ENCODE peak calls at places on chromosomes 11 and 22, in four cellular contexts. One of them, this sample, is unnamed.

GRCh38 chr11:78441956-78442355 is 24.3 kb upstream of the GAB2 start:
- DNase-seq in K562: no peak
- DNase-seq in H1: no peak
- DNase-seq in HCT116: no peak
- DNase-seq in this sample: no peak

GRCh38 chr22:23781533-23781932 is 5.2 kb upstream of the SMARCB1 start:
- DNase-seq in H1: no peak
- DNase-seq in K562: no peak
- DNase-seq in HCT116: no peak
- DNase-seq in this sample: no peak

GRCh38 chr22:46777609-46777970 is 15.1 kb downstream of the TBC1D22A start:
- DNase-seq in H1: no peak
- DNase-seq in K562: no peak
- DNase-seq in HCT116: no peak
- DNase-seq in this sample: no peak

GRCh38 chr22:40114411-40114810 is 63.3 kb upstream of the TNRC6B start:
- DNase-seq in K562: no peak
- DNase-seq in H1: no peak
- DNase-seq in HCT116: no peak
- DNase-seq in this sample: no peak

GRCh38 chr11:118635642-118636041 is 28.2 kb downstream of the PHLDB1 start:
- DNase-seq in H1: no peak
- DNase-seq in K562: no peak
- DNase-seq in HCT116: no peak
- DNase-seq in this sample: no peak

GRCh38 chr11:25423436-25424184 is 908.3 kb upstream of the ANO3 start:
- DNase-seq in H1: no peak
- DNase-seq in HCT116: no peak
- DNase-seq in K562: no peak
- DNase-seq in this sample: no peak

GRCh38 chr11:569273-569885 is 6.9 kb upstream of the PHRF1 start:
- DNase-seq in K562: peak
- DNase-seq in HCT116: no peak
- DNase-seq in H1: no peak
- DNase-seq in this sample: no peak

GRCh38 chr11:117970400-117971024 is 15.7 kb upstream of the IL10RA start:
- DNase-seq in K562: no peak
- DNase-seq in H1: no peak
- DNase-seq in HCT116: no peak
- DNase-seq in this sample: no peak

GRCh38 chr22:47734511-47734910 is 972.1 kb downstream of the TBC1D22A start:
- DNase-seq in H1: no peak
- DNase-seq in HCT116: no peak
- DNase-seq in K562: no peak
- DNase-seq in this sample: no peak

GRCh38 chr11:114264381-114264780 is 31.8 kb upstream of the NNMT start:
- DNase-seq in HCT116: no peak
- DNase-seq in K562: no peak
- DNase-seq in H1: no peak
- DNase-seq in this sample: no peak

GRCh38 chr11:46252373-46252914 is 25.0 kb upstream of the CREB3L1 start:
- DNase-seq in HCT116: no peak
- DNase-seq in H1: no peak
- DNase-seq in K562: no peak
- DNase-seq in this sample: no peak

GRCh38 chr11:128222245-128222959 is 365.0 kb downstream of the ETS1 start:
- DNase-seq in HCT116: no peak
- DNase-seq in K562: no peak
- DNase-seq in H1: no peak
- DNase-seq in this sample: no peak

GRCh38 chr11:21949741-21950413 is 243.0 kb upstream of the ANO5 start:
- DNase-seq in K562: no peak
- DNase-seq in H1: no peak
- DNase-seq in HCT116: no peak
- DNase-seq in this sample: no peak

GRCh38 chr11:100830978-100831732 is 144.1 kb downstream of the ARHGAP42 start:
- DNase-seq in K562: no peak
- DNase-seq in HCT116: no peak
- DNase-seq in H1: no peak
- DNase-seq in this sample: no peak

GRCh38 chr11:57403176-57404147 is 13.0 kb upstream of the PRG2 start:
- DNase-seq in H1: no peak
- DNase-seq in HCT116: no peak
- DNase-seq in K562: no peak
- DNase-seq in this sample: no peak

GRCh38 chr11:95485115-95485900 is 254.3 kb upstream of the SESN3 start:
- DNase-seq in K562: no peak
- DNase-seq in HCT116: no peak
- DNase-seq in H1: no peak
- DNase-seq in this sample: no peak

GRCh38 chr11:67437082-67437821 is at the start of gene PTPRCAP:
- DNase-seq in H1: no peak
- DNase-seq in HCT116: no peak
- DNase-seq in K562: peak
- DNase-seq in this sample: no peak

GRCh38 chr11:68469122-68469521 is 8.6 kb downstream of the PPP6R3 start:
- DNase-seq in K562: no peak
- DNase-seq in HCT116: no peak
- DNase-seq in H1: no peak
- DNase-seq in this sample: no peak

DNA sequence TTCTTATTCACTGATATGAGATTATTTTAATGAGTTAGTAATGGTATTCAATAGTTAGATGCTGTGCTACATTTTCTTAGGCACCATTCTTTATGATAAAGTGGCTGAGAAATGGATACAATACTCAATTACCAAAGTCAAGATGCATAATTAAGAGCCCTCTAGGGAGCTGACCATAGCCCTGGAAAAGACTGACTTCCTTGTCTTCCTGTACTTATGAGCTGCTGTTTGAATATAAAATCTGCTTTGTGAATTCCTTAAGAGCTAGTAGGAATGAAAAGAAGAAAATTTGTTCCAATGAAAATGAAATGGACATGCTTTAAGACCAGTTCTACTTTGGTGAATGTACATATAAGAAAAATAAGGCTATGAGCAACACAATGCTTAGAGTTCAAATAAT is 452.3 kb downstream of the KCNA4 start:
- DNase-seq in H1: no peak
- DNase-seq in K562: no peak
- DNase-seq in HCT116: no peak
- DNase-seq in this sample: no peak
- TF ChIP-seq YY1 in H1: no peak
- TF ChIP-seq YY1 in K562: no peak
- TF ChIP-seq YY1 in HCT116: no peak
- TF ChIP-seq YY1 in this sample: no peak

GRCh38 chr11:121523581-121524232 is 70.9 kb upstream of the SORL1-AS1 start:
- DNase-seq in K562: no peak
- DNase-seq in H1: no peak
- DNase-seq in HCT116: no peak
- DNase-seq in this sample: no peak

GRCh38 chr11:121522043-121522941 is 69.5 kb upstream of the SORL1-AS1 start:
- DNase-seq in K562: no peak
- DNase-seq in HCT116: no peak
- DNase-seq in H1: no peak
- DNase-seq in this sample: no peak

GRCh38 chr11:121521145-121522042 is 68.6 kb upstream of the SORL1-AS1 start:
- DNase-seq in K562: no peak
- DNase-seq in H1: no peak
- DNase-seq in HCT116: no peak
- DNase-seq in this sample: no peak

GRCh38 chr11:121517996-121518395 is 65.2 kb upstream of the SORL1-AS1 start:
- DNase-seq in HCT116: no peak
- DNase-seq in H1: no peak
- DNase-seq in K562: no peak
- DNase-seq in this sample: no peak

GRCh38 chr11:121520243-121521144 is 67.7 kb upstream of the SORL1-AS1 start:
- DNase-seq in HCT116: no peak
- DNase-seq in H1: no peak
- DNase-seq in K562: no peak
- DNase-seq in this sample: no peak
- TF ChIP-seq ZNF274 in HCT116: no peak
- TF ChIP-seq ZNF274 in H1: no peak
- TF ChIP-seq ZNF274 in K562: no peak
- TF ChIP-seq ZNF274 in this sample: no peak

GRCh38 chr11:92330114-92330513 is 105.5 kb downstream of the FAT3 start:
- DNase-seq in H1: no peak
- DNase-seq in HCT116: no peak
- DNase-seq in K562: no peak
- DNase-seq in this sample: no peak
- H3K4me3 ChIP-seq in H1: no peak
- H3K4me3 ChIP-seq in HCT116: no peak
- H3K4me3 ChIP-seq in K562: no peak
- H3K4me3 ChIP-seq in this sample: no peak

GRCh38 chr11:12042215-12042676 is 33.8 kb upstream of the DKK3 start:
- DNase-seq in HCT116: peak
- DNase-seq in H1: no peak
- DNase-seq in K562: no peak
- DNase-seq in this sample: no peak
- TF ChIP-seq YY1 in HCT116: no peak
- TF ChIP-seq YY1 in H1: no peak
- TF ChIP-seq YY1 in K562: no peak
- TF ChIP-seq YY1 in this sample: no peak

GRCh38 chr11:123704341-123704740 is 37.1 kb downstream of the ZNF202 start:
- DNase-seq in K562: no peak
- DNase-seq in HCT116: no peak
- DNase-seq in H1: no peak
- DNase-seq in this sample: no peak

GRCh38 chr11:123707606-123708205 is 33.8 kb downstream of the ZNF202 start:
- DNase-seq in HCT116: peak
- DNase-seq in K562: peak
- DNase-seq in H1: peak
- DNase-seq in this sample: peak

GRCh38 chr11:123707206-123707605 is 34.3 kb downstream of the ZNF202 start:
- DNase-seq in H1: no peak
- DNase-seq in HCT116: no peak
- DNase-seq in K562: no peak
- DNase-seq in this sample: no peak

GRCh38 chr11:123700774-123701173 is 40.7 kb downstream of the ZNF202 start:
- DNase-seq in H1: no peak
- DNase-seq in K562: no peak
- DNase-seq in HCT116: no peak
- DNase-seq in this sample: no peak

GRCh38 chr11:123702137-123702536 is 39.3 kb downstream of the ZNF202 start:
- DNase-seq in K562: peak
- DNase-seq in HCT116: no peak
- DNase-seq in H1: no peak
- DNase-seq in this sample: no peak
- TF ChIP-seq ZNF274 in K562: no peak
- TF ChIP-seq ZNF274 in HCT116: no peak
- TF ChIP-seq ZNF274 in H1: no peak
- TF ChIP-seq ZNF274 in this sample: no peak

DNA sequence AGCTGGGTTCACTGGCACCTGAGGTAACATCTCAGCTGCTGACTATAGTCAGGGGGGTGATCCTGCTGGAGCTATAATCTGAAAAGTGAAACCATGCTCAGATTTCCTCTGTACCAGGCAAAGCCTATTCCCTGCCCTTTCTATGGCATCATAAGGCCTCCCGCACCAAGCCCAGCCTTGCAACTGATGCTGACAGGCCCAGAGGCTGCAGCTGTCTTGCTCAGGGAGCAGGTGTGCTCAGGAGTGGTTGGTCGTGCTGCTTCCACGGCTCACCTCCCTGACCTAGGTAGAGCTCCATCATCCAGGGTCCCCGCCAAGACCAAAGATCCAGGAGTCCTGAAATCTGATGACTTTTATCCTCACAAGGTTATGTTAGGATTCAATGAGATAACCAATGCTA is 121.7 kb downstream of the FEZ1 start:
- DNase-seq in HCT116: no peak
- DNase-seq in K562: no peak
- DNase-seq in H1: no peak
- DNase-seq in this sample: no peak
- H3K4me3 ChIP-seq in HCT116: no peak
- H3K4me3 ChIP-seq in K562: no peak
- H3K4me3 ChIP-seq in H1: no peak
- H3K4me3 ChIP-seq in this sample: no peak

GRCh38 chr11:132119573-132119972 is 749.2 kb downstream of the NTM start:
- DNase-seq in H1: no peak
- DNase-seq in HCT116: no peak
- DNase-seq in K562: no peak
- DNase-seq in this sample: no peak
- TF ChIP-seq YY1 in H1: no peak
- TF ChIP-seq YY1 in HCT116: no peak
- TF ChIP-seq YY1 in K562: no peak
- TF ChIP-seq YY1 in this sample: no peak

GRCh38 chr11:132858203-132858602 is 674.1 kb downstream of the OPCML start:
- DNase-seq in HCT116: no peak
- DNase-seq in K562: no peak
- DNase-seq in H1: peak
- DNase-seq in this sample: peak
- TF ChIP-seq ZNF274 in HCT116: no peak
- TF ChIP-seq ZNF274 in K562: no peak
- TF ChIP-seq ZNF274 in H1: no peak
- TF ChIP-seq ZNF274 in this sample: no peak

GRCh38 chr11:61954106-61955030 is 4.2 kb downstream of the BEST1 start:
- DNase-seq in H1: peak
- DNase-seq in HCT116: no peak
- DNase-seq in K562: peak
- DNase-seq in this sample: no peak
- H3K4me3 ChIP-seq in H1: peak
- H3K4me3 ChIP-seq in HCT116: no peak
- H3K4me3 ChIP-seq in K562: no peak
- H3K4me3 ChIP-seq in this sample: no peak

GRCh38 chr11:73579641-73580434 is 18.1 kb downstream of the FAM168A start:
- DNase-seq in H1: no peak
- DNase-seq in HCT116: no peak
- DNase-seq in K562: no peak
- DNase-seq in this sample: no peak

GRCh38 chr11:73576226-73576625 is 21.7 kb downstream of the FAM168A start:
- DNase-seq in K562: no peak
- DNase-seq in HCT116: no peak
- DNase-seq in H1: no peak
- DNase-seq in this sample: no peak

GRCh38 chr11:73578786-73579185 is 19.1 kb downstream of the FAM168A start:
- DNase-seq in K562: no peak
- DNase-seq in H1: no peak
- DNase-seq in HCT116: no peak
- DNase-seq in this sample: no peak

GRCh38 chr11:73582636-73583035 is 15.3 kb downstream of the FAM168A start:
- DNase-seq in K562: no peak
- DNase-seq in H1: no peak
- DNase-seq in HCT116: no peak
- DNase-seq in this sample: no peak

DNA sequence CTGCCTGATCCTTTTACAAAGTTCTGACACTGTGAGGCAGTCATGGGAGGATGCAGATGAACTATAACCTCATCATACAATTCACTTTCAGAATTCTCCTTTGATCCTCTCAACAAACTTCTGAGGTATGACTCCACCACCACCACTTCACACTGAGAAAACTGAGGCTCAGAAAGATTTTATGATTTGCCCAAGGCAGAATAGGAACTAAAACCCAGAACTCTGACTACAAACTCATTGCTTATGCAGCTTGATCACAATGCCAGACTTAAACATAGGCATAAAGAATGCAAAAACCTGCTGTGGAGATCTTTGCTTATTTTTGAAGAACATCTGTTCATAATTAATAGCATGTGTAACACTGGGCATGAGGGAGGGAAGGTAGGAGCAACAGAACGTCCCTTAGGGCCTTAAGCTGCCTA is 20.4 kb downstream of the FAM168A start:
- DNase-seq in H1: no peak
- DNase-seq in HCT116: no peak
- DNase-seq in K562: no peak
- DNase-seq in this sample: no peak
- TF ChIP-seq YY1 in H1: no peak
- TF ChIP-seq YY1 in HCT116: no peak
- TF ChIP-seq YY1 in K562: no peak
- TF ChIP-seq YY1 in this sample: no peak